ENCODE peak calls at places on chromosomes 2 and 18, in five cellular contexts. A is HCT116, L is neural progenitor cell, F is H1, W is GM23338. N is an unnamed sample.

GRCh38 chr2:71898851-71899681 is 248.6 kb downstream of the CYP26B1 start:
- DNase-seq in A (no peak), L (no peak), F (no peak), W (no peak), N (no peak)

GRCh38 chr18:54269924-54270844 is 867 bp downstream of the POLI start:
- DNase-seq in A (peak), L (peak), F (no peak), W (peak), N (no peak)

GRCh38 chr2:195575879-195576391 is 81.1 kb upstream of the SLC39A10 start:
- DNase-seq in A (peak), L (peak), F (no peak), W (peak), N (peak)

GRCh38 chr18:27378396-27379094 is 193.4 kb upstream of the CHST9 start:
- DNase-seq in A (no peak), L (no peak), F (no peak), W (no peak), N (peak)

GRCh38 chr2:141844232-141844631 is 286.6 kb downstream of the LRP1B start:
- DNase-seq in A (no peak), L (no peak), F (no peak), W (no peak), N (no peak)

GRCh38 chr2:109463891-109464290 is 149.9 kb downstream of the SEPTIN10 start:
- DNase-seq in A (no peak), L (no peak), F (no peak), W (no peak), N (no peak)

GRCh38 chr2:26068602-26069298 is 34.9 kb downstream of the RAB10 start:
- DNase-seq in A (peak), L (no peak), F (no peak), W (peak), N (peak)

GRCh38 chr2:237931205-237931721 is 35.6 kb upstream of the UBE2F start:
- DNase-seq in A (no peak), L (no peak), F (no peak), W (no peak), N (no peak)

GRCh38 chr2:10126627-10127026 is 4.1 kb downstream of the RRM2 start:
- DNase-seq in A (no peak), L (no peak), F (no peak), W (no peak), N (no peak)

GRCh38 chr18:33934258-33934657 is 290.5 kb downstream of the NOL4 start:
- DNase-seq in A (no peak), L (no peak), F (no peak), W (no peak), N (no peak)

GRCh38 chr2:12928197-12928596 is 211.5 kb downstream of the TRIB2 start:
- DNase-seq in A (no peak), L (no peak), F (no peak), W (no peak), N (no peak)

GRCh38 chr2:62505109-62505508 is 886 bp downstream of the TMEM17 start:
- DNase-seq in A (no peak), L (no peak), F (no peak), W (no peak), N (no peak)

GRCh38 chr2:3007135-3007534 is 370.5 kb downstream of the EIPR1 start:
- DNase-seq in A (no peak), L (no peak), F (no peak), W (no peak), N (no peak)

GRCh38 chr2:148812306-148812705 is 62.7 kb upstream of the KIF5C start:
- DNase-seq in A (no peak), L (no peak), F (no peak), W (no peak), N (no peak)

GRCh38 chr18:62880034-62880433 is 164.7 kb downstream of the PHLPP1 start:
- DNase-seq in A (no peak), L (no peak), F (no peak), W (no peak), N (no peak)

GRCh38 chr2:236607471-236608307 is 38.1 kb downstream of the ACKR3 start:
- DNase-seq in A (no peak), L (peak), F (no peak), W (peak), N (peak)

GRCh38 chr2:219129589-219129988 is 31.0 kb downstream of the NHEJ1 start:
- DNase-seq in A (no peak), L (no peak), F (no peak), W (no peak), N (no peak)

GRCh38 chr2:44277541-44277940 is 2.3 kb downstream of the SLC3A1 start:
- DNase-seq in A (no peak), L (no peak), F (no peak), W (no peak), N (no peak)

GRCh38 chr18:24370120-24370519 is 27.5 kb downstream of the OSBPL1A start:
- DNase-seq in A (no peak), L (no peak), F (no peak), W (no peak), N (no peak)

GRCh38 chr18:31325051-31325450 is 7.1 kb downstream of the DSG1 start:
- DNase-seq in A (no peak), L (no peak), F (no peak), W (no peak), N (no peak)

GRCh38 chr2:152011724-152012123 is 87.1 kb downstream of the CACNB4 start:
- DNase-seq in A (no peak), L (no peak), F (no peak), W (no peak), N (no peak)

GRCh38 chr2:106299696-106300095 is 105.6 kb upstream of the UXS1 start:
- DNase-seq in A (no peak), L (no peak), F (no peak), W (no peak), N (no peak)

GRCh38 chr2:99348173-99348572 is 11.0 kb downstream of the EIF5B start:
- DNase-seq in A (no peak), L (no peak), F (no peak), W (no peak), N (no peak)

GRCh38 chr2:59025157-59025757 is 784.1 kb upstream of the FANCL start:
- DNase-seq in A (peak), L (peak), F (peak), W (peak), N (peak)

GRCh38 chr2:107419191-107419590 is 407.5 kb upstream of the RGPD4 start:
- DNase-seq in A (no peak), L (no peak), F (no peak), W (no peak), N (no peak)

GRCh38 chr18:10797882-10798281 is 272.1 kb downstream of the NAPG start:
- DNase-seq in A (no peak), L (no peak), F (no peak), W (peak), N (no peak)

GRCh38 chr18:10045296-10045891 is 131.6 kb downstream of the VAPA start:
- DNase-seq in A (no peak), L (no peak), F (no peak), W (no peak), N (no peak)

GRCh38 chr2:39218401-39218800 is 25.4 kb downstream of the CDKL4 start:
- DNase-seq in A (no peak), L (no peak), F (no peak), W (no peak), N (no peak)

GRCh38 chr2:25042321-25043240 is 705 bp downstream of the EFR3B start:
- DNase-seq in A (no peak), L (peak), F (no peak), W (peak), N (no peak)

GRCh38 chr2:127913808-127914457 is 28.2 kb upstream of the AMMECR1L start:
- DNase-seq in A (no peak), L (no peak), F (no peak), W (no peak), N (no peak)

GRCh38 chr2:172434821-172435607 is 7.6 kb downstream of the ITGA6 start:
- DNase-seq in A (no peak), L (peak), F (no peak), W (peak), N (peak)

GRCh38 chr2:232139171-232139594 is 177.7 kb downstream of the DIS3L2 start:
- DNase-seq in A (no peak), L (no peak), F (no peak), W (no peak), N (peak)

GRCh38 chr18:38930881-38931753 is 1365.5 kb upstream of the CELF4 start:
- DNase-seq in A (no peak), L (no peak), F (no peak), W (peak), N (no peak)

GRCh38 chr2:148814853-148815419 is 60.1 kb upstream of the KIF5C start:
- DNase-seq in A (no peak), L (no peak), F (no peak), W (no peak), N (no peak)

GRCh38 chr2:95208101-95208500 is 780 bp downstream of the ZNF892 start:
- DNase-seq in A (no peak), L (no peak), F (no peak), W (no peak), N (no peak)

GRCh38 chr2:33380661-33381183 is 95.7 kb upstream of the RASGRP3 start:
- DNase-seq in A (no peak), L (no peak), F (no peak), W (no peak), N (no peak)

GRCh38 chr2:79723830-79724229 is 211.0 kb downstream of the CTNNA2 start:
- DNase-seq in A (no peak), L (no peak), F (no peak), W (no peak), N (no peak)

GRCh38 chr2:19800796-19801195 is 101.0 kb downstream of the TTC32 start:
- DNase-seq in A (no peak), L (no peak), F (no peak), W (no peak), N (no peak)
- H3K4me2 ChIP-seq in A (peak), L (no peak), F (no peak), W (no peak), N (no peak)

DNA sequence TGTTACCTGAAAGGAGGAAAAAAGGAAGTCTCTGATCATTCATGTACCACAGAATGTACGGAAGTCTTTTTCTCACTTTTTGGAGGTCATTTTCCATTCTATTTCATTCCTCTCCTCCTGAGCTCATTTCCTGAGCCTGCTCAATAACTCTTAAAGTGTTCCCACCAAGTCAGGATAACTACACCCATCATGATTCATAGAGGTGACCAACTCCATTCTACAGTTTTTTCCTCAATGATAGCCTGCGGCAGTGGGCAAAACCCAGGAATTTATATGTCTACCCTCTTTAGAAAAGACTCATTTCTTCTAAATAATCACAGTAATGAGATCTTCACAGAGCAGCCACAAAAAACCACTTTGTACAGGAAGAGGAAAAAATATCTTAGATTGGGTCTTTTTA is 372.5 kb downstream of the RBM43 start:
- DNase-seq in A (no peak), L (no peak), F (no peak), W (no peak), N (no peak)
- TF ChIP-seq EZH2 in A (no peak), L (no peak), F (no peak), W (no peak), N (no peak)

GRCh38 chr18:74682141-74682997 is 84.7 kb downstream of the ZNF407 start:
- DNase-seq in A (no peak), L (no peak), F (no peak), W (no peak), N (no peak)
- H3K4me2 ChIP-seq in A (no peak), L (no peak), F (no peak), W (no peak), N (no peak)

DNA sequence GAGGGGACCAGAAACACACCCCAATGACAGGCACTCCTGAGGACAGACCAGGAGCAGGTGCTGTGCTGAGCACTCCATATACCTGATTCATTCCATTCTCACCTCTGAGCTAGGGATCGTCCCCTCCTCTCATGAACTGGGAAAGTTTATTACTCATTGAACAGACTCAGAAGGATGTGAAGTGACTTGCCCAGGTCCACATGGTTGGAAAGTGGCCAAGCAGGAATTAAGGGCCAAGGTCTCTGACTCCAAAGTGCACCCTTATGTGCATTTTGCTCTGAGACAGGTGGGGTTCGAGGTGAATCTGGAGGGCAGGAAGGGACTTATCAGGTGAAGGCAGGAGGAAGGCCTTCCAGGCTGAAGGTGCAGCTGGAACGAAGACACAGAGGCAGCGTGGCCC is 25.1 kb upstream of the PLB1 start:
- DNase-seq in A (no peak), L (no peak), F (no peak), W (no peak), N (no peak)
- TF ChIP-seq EZH2 in A (no peak), L (no peak), F (no peak), W (no peak), N (no peak)

DNA sequence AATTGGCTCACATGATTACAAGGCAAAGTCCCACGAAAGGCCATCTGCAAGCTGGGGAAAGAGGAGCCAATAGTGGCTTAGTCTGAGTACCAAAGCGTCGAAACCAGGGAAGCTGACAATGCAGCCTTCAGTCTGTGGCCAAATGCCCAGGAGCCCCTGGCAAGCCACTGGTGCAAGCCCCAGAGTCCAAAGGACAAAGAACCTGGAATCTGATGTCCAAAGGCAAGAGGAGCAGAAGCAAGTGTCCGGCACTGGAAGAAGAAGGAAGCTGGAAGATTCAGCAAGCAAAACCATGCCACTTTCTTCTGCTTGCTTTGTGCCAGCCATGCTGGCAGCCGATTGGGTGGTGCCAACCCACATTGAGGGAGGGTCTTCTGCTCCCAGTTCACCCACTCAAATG is 74.3 kb upstream of the NPAS2 start:
- DNase-seq in A (no peak), L (no peak), F (no peak), W (no peak), N (no peak)
- H3K4me2 ChIP-seq in A (no peak), L (no peak), F (no peak), W (no peak), N (no peak)